ENCODE peak calls at places on chromosomes 2 and 18, in five cellular contexts. One of them, this sample, is unnamed. For H3K4me1, the result is how much of the 10 kb centered on the place peaks cover.

GRCh38 chr2:170817247-170817998 is 736 bp downstream of the GAD1 start:
- DNase-seq in H1: peak
- DNase-seq in neuronal stem cell: peak
- DNase-seq in trophoblast cell: no peak
- DNase-seq in IMR-90: peak
- DNase-seq in this sample: peak

GRCh38 chr2:215528555-215528954 is 92.7 kb upstream of the FN1 start:
- DNase-seq in trophoblast cell: peak
- DNase-seq in IMR-90: peak
- DNase-seq in neuronal stem cell: no peak
- DNase-seq in H1: no peak
- DNase-seq in this sample: peak

GRCh38 chr2:68908392-68908970 is 37.3 kb upstream of the BMP10 start:
- DNase-seq in neuronal stem cell: no peak
- DNase-seq in H1: no peak
- DNase-seq in IMR-90: peak
- DNase-seq in trophoblast cell: no peak
- DNase-seq in this sample: no peak

GRCh38 chr2:201806442-201806841 is at the start of gene CDK15:
- DNase-seq in H1: no peak
- DNase-seq in IMR-90: peak
- DNase-seq in neuronal stem cell: no peak
- DNase-seq in trophoblast cell: no peak
- DNase-seq in this sample: peak

GRCh38 chr18:12946549-12947354 is 1.1 kb upstream of the SEH1L start:
- DNase-seq in neuronal stem cell: peak
- DNase-seq in trophoblast cell: peak
- DNase-seq in IMR-90: peak
- DNase-seq in H1: no peak
- DNase-seq in this sample: peak

GRCh38 chr2:148614024-148614331 is 30.6 kb upstream of the EPC2 start:
- DNase-seq in IMR-90: no peak
- DNase-seq in neuronal stem cell: peak
- DNase-seq in H1: peak
- DNase-seq in trophoblast cell: peak
- DNase-seq in this sample: no peak

GRCh38 chr18:28588884-28589549 is 412.1 kb upstream of the CDH2 start:
- DNase-seq in neuronal stem cell: no peak
- DNase-seq in H1: no peak
- DNase-seq in trophoblast cell: no peak
- DNase-seq in IMR-90: peak
- DNase-seq in this sample: peak

GRCh38 chr2:6474368-6475140 is 391.2 kb downstream of the CMPK2 start:
- DNase-seq in H1: no peak
- DNase-seq in trophoblast cell: no peak
- DNase-seq in neuronal stem cell: no peak
- DNase-seq in IMR-90: no peak
- DNase-seq in this sample: no peak

GRCh38 chr2:58207189-58207588 is 33.9 kb downstream of the FANCL start:
- DNase-seq in H1: no peak
- DNase-seq in IMR-90: no peak
- DNase-seq in neuronal stem cell: no peak
- DNase-seq in trophoblast cell: no peak
- DNase-seq in this sample: no peak

GRCh38 chr18:5538541-5538940 is 5.3 kb downstream of the EPB41L3 start:
- DNase-seq in trophoblast cell: no peak
- DNase-seq in neuronal stem cell: peak
- DNase-seq in H1: no peak
- DNase-seq in IMR-90: no peak
- DNase-seq in this sample: no peak

GRCh38 chr2:144595279-144595678 is 75.4 kb upstream of the ZEB2 start:
- DNase-seq in H1: no peak
- DNase-seq in trophoblast cell: no peak
- DNase-seq in neuronal stem cell: no peak
- DNase-seq in IMR-90: no peak
- DNase-seq in this sample: no peak

GRCh38 chr2:1605659-1606400 is 138.5 kb downstream of the PXDN start:
- DNase-seq in trophoblast cell: peak
- DNase-seq in H1: no peak
- DNase-seq in neuronal stem cell: no peak
- DNase-seq in IMR-90: peak
- DNase-seq in this sample: peak
- H4K91ac ChIP-seq in trophoblast cell: peak
- H4K91ac ChIP-seq in H1: peak
- H4K91ac ChIP-seq in neuronal stem cell: no peak
- H4K91ac ChIP-seq in IMR-90: peak
- H4K91ac ChIP-seq in this sample: peak

GRCh38 chr2:238388794-238389193 is 37.9 kb upstream of the ASB1 start:
- DNase-seq in neuronal stem cell: no peak
- DNase-seq in trophoblast cell: no peak
- DNase-seq in IMR-90: no peak
- DNase-seq in H1: no peak
- DNase-seq in this sample: no peak

GRCh38 chr2:238391042-238391441 is 35.7 kb upstream of the ASB1 start:
- DNase-seq in IMR-90: no peak
- DNase-seq in H1: no peak
- DNase-seq in trophoblast cell: no peak
- DNase-seq in neuronal stem cell: no peak
- DNase-seq in this sample: no peak

GRCh38 chr2:238387376-238387775 is 39.4 kb upstream of the ASB1 start:
- DNase-seq in IMR-90: no peak
- DNase-seq in trophoblast cell: no peak
- DNase-seq in neuronal stem cell: no peak
- DNase-seq in H1: no peak
- DNase-seq in this sample: no peak

DNA sequence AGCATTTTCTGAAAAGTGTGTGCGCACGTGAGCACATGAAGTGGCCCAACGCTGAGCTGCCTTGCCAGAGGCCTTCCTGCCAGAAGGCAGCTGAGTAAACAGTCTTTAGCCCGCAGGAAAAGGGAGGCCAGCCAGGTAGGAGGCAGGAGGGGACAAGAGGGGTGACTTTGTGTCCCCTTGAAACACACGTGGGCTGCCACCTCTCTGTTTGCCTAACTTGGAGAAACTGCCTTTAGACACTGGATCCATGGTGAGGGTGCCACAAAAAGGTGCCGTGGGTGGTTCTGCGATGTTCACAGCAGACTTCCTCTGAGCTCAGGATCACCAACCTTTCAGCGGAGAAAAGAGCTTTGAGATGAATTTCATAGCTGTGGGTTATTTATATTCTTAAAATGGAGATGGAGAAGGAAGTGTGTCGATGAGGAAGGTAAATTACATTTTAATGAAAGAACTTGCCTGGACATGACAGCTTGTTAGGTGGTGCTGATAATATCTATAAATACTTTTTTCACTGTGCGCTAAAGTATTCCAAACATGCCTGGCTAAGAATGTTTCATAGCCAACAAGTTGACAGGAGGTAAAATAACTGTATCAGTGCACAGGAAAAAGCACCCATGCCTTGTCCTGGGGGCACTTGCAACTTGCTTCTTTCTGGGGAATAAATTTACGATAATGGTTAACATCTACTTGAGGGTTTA is 36.6 kb upstream of the ASB1 start:
- DNase-seq in trophoblast cell: peak
- DNase-seq in IMR-90: peak
- DNase-seq in neuronal stem cell: no peak
- DNase-seq in H1: no peak
- DNase-seq in this sample: no peak
- H3K4me3 ChIP-seq in trophoblast cell: no peak
- H3K4me3 ChIP-seq in IMR-90: no peak
- H3K4me3 ChIP-seq in neuronal stem cell: no peak
- H3K4me3 ChIP-seq in H1: no peak
- H3K4me3 ChIP-seq in this sample: no peak

DNA sequence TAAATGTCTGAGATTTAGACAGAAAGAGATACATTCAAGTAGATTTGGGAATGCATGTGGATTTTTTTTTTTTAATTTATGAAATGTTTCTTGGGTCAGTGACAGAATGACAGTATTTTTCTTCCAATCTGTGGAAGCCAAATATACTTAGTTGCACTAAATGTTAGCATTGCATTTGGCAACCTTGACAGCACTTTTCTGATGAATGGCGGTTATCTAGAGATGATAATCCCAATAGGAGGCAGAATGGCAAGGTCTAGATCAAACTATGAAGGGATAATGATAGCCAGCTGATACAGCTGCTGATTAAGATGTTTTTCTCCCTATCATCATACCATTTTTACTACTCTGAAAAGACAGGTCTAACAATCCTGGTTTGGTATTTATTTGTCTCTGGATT is 174.5 kb upstream of the STON1 start:
- DNase-seq in neuronal stem cell: no peak
- DNase-seq in trophoblast cell: no peak
- DNase-seq in H1: no peak
- DNase-seq in IMR-90: no peak
- DNase-seq in this sample: no peak
- H3K4me1 ChIP-seq in neuronal stem cell: under half
- H3K4me1 ChIP-seq in trophoblast cell: under half
- H3K4me1 ChIP-seq in H1: under half
- H3K4me1 ChIP-seq in IMR-90: under half
- H3K4me1 ChIP-seq in this sample: under half

GRCh38 chr2:85213893-85214512 is 80.8 kb downstream of the TCF7L1 start:
- DNase-seq in neuronal stem cell: no peak
- DNase-seq in H1: no peak
- DNase-seq in IMR-90: no peak
- DNase-seq in trophoblast cell: no peak
- DNase-seq in this sample: no peak
- H4K91ac ChIP-seq in neuronal stem cell: no peak
- H4K91ac ChIP-seq in H1: no peak
- H4K91ac ChIP-seq in IMR-90: no peak
- H4K91ac ChIP-seq in trophoblast cell: no peak
- H4K91ac ChIP-seq in this sample: no peak

DNA sequence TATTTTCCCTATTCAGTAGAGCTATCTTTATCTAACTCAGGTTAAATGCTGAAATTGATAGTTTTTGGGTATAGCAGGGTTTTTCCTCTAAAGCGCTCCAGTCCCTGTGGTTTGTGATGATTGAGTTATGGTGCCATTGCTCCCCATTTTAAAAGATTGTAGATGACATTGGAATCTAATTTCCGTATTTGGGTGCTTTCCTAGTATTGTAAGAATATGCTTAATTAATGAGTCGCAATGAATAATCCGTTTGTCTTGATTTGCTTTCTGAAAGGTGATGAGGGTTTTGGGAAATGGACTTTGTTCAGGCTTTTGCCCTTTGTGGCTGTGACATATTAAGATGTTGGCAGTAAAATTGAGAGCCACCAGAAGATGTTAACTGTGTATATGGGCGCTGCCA is 3.9 kb downstream of the RPS7 start:
- DNase-seq in IMR-90: no peak
- DNase-seq in neuronal stem cell: no peak
- DNase-seq in H1: no peak
- DNase-seq in trophoblast cell: no peak
- DNase-seq in this sample: no peak
- H3K4me3 ChIP-seq in IMR-90: no peak
- H3K4me3 ChIP-seq in neuronal stem cell: no peak
- H3K4me3 ChIP-seq in H1: no peak
- H3K4me3 ChIP-seq in trophoblast cell: no peak
- H3K4me3 ChIP-seq in this sample: peak

GRCh38 chr2:42910657-42911405 is 118.4 kb upstream of the HAAO start:
- DNase-seq in H1: no peak
- DNase-seq in trophoblast cell: no peak
- DNase-seq in IMR-90: no peak
- DNase-seq in neuronal stem cell: no peak
- DNase-seq in this sample: no peak

GRCh38 chr2:42914314-42914713 is 121.9 kb upstream of the HAAO start:
- DNase-seq in neuronal stem cell: no peak
- DNase-seq in IMR-90: no peak
- DNase-seq in trophoblast cell: no peak
- DNase-seq in H1: no peak
- DNase-seq in this sample: no peak

GRCh38 chr2:42916394-42916793 is 124.0 kb upstream of the HAAO start:
- DNase-seq in neuronal stem cell: no peak
- DNase-seq in H1: no peak
- DNase-seq in IMR-90: no peak
- DNase-seq in trophoblast cell: no peak
- DNase-seq in this sample: no peak

GRCh38 chr2:42914860-42915259 is 122.5 kb upstream of the HAAO start:
- DNase-seq in trophoblast cell: no peak
- DNase-seq in neuronal stem cell: no peak
- DNase-seq in IMR-90: no peak
- DNase-seq in H1: no peak
- DNase-seq in this sample: no peak

GRCh38 chr2:42913280-42913878 is 121.0 kb upstream of the HAAO start:
- DNase-seq in trophoblast cell: no peak
- DNase-seq in neuronal stem cell: no peak
- DNase-seq in H1: no peak
- DNase-seq in IMR-90: peak
- DNase-seq in this sample: no peak
- H3K4me1 ChIP-seq in trophoblast cell: under half
- H3K4me1 ChIP-seq in neuronal stem cell: under half
- H3K4me1 ChIP-seq in H1: under half
- H3K4me1 ChIP-seq in IMR-90: under half
- H3K4me1 ChIP-seq in this sample: under half

GRCh38 chr2:182591774-182592173 is 124.3 kb upstream of the DNAJC10 start:
- DNase-seq in trophoblast cell: no peak
- DNase-seq in IMR-90: no peak
- DNase-seq in neuronal stem cell: no peak
- DNase-seq in H1: no peak
- DNase-seq in this sample: no peak
- H4K91ac ChIP-seq in trophoblast cell: no peak
- H4K91ac ChIP-seq in IMR-90: no peak
- H4K91ac ChIP-seq in neuronal stem cell: no peak
- H4K91ac ChIP-seq in H1: no peak
- H4K91ac ChIP-seq in this sample: no peak

GRCh38 chr2:236167297-236168109 is 683 bp downstream of the GBX2 start:
- DNase-seq in H1: peak
- DNase-seq in trophoblast cell: no peak
- DNase-seq in IMR-90: peak
- DNase-seq in neuronal stem cell: peak
- DNase-seq in this sample: peak
- H3K4me3 ChIP-seq in H1: peak
- H3K4me3 ChIP-seq in trophoblast cell: peak
- H3K4me3 ChIP-seq in IMR-90: peak
- H3K4me3 ChIP-seq in neuronal stem cell: peak
- H3K4me3 ChIP-seq in this sample: peak

GRCh38 chr2:152399003-152399402 is 64.0 kb downstream of the FMNL2 start:
- DNase-seq in trophoblast cell: no peak
- DNase-seq in neuronal stem cell: no peak
- DNase-seq in IMR-90: no peak
- DNase-seq in H1: no peak
- DNase-seq in this sample: no peak

GRCh38 chr2:152395132-152396024 is 60.4 kb downstream of the FMNL2 start:
- DNase-seq in IMR-90: peak
- DNase-seq in trophoblast cell: peak
- DNase-seq in neuronal stem cell: no peak
- DNase-seq in H1: no peak
- DNase-seq in this sample: peak

GRCh38 chr2:152393377-152393776 is 58.4 kb downstream of the FMNL2 start:
- DNase-seq in trophoblast cell: no peak
- DNase-seq in H1: no peak
- DNase-seq in neuronal stem cell: no peak
- DNase-seq in IMR-90: no peak
- DNase-seq in this sample: no peak

GRCh38 chr2:152396763-152397162 is 61.8 kb downstream of the FMNL2 start:
- DNase-seq in neuronal stem cell: no peak
- DNase-seq in H1: no peak
- DNase-seq in IMR-90: peak
- DNase-seq in trophoblast cell: no peak
- DNase-seq in this sample: no peak

GRCh38 chr2:152396051-152396511 is 61.1 kb downstream of the FMNL2 start:
- DNase-seq in neuronal stem cell: no peak
- DNase-seq in H1: no peak
- DNase-seq in trophoblast cell: no peak
- DNase-seq in IMR-90: peak
- DNase-seq in this sample: no peak
- H3K4me1 ChIP-seq in neuronal stem cell: under half
- H3K4me1 ChIP-seq in H1: under half
- H3K4me1 ChIP-seq in trophoblast cell: under half
- H3K4me1 ChIP-seq in IMR-90: under half
- H3K4me1 ChIP-seq in this sample: under half

This sample was measured in mesenchymal stem cell.